ENCODE peak calls at places on chromosomes 5 and 9, in six cellular contexts. O is H9, G is neuronal stem cell, L is mesenchymal stem cell, T is IMR-90, Z is H1. F is an unnamed sample.

GRCh38 chr5:124747770-124748686 is 1.6 kb upstream of the ZNF608 start:
- DNase-seq in T (peak), G (no peak), L (peak), O (no peak), Z (no peak), F (peak)

GRCh38 chr9:35798658-35799366 is 7.4 kb downstream of the NPR2 start:
- DNase-seq in G (no peak), O (no peak), L (peak), T (peak), Z (no peak), F (peak)

GRCh38 chr9:73148447-73148937 is 3.2 kb upstream of the ANXA1 start:
- DNase-seq in T (peak), O (no peak), Z (no peak), L (peak), G (no peak), F (no peak)

GRCh38 chr9:16000826-16001225 is 448.0 kb downstream of the CCDC171 start:
- DNase-seq in T (peak), G (no peak), L (peak), O (no peak), Z (no peak), F (no peak)

GRCh38 chr5:132134384-132134783 is 60.8 kb downstream of the CSF2 start:
- DNase-seq in Z (no peak), O (no peak), L (peak), G (no peak), T (peak), F (peak)

GRCh38 chr5:88268414-88269184 is at the start of gene TMEM161B:
- DNase-seq in T (peak), L (peak), O (peak), G (peak), Z (peak), F (peak)

GRCh38 chr9:72477862-72478564 is 43.4 kb upstream of the TMC1 start:
- DNase-seq in L (peak), O (no peak), Z (no peak), G (no peak), T (peak), F (peak)

GRCh38 chr9:15999422-16000339 is 446.8 kb downstream of the CCDC171 start:
- DNase-seq in Z (no peak), L (peak), O (no peak), G (no peak), T (peak), F (peak)

GRCh38 chr9:127362829-127363228 is 34.1 kb upstream of the SLC2A8 start:
- DNase-seq in L (no peak), T (no peak), Z (no peak), O (no peak), G (no peak), F (no peak)

GRCh38 chr5:14917719-14918118 is 46.1 kb upstream of the ANKH start:
- DNase-seq in G (no peak), Z (no peak), T (peak), L (no peak), O (no peak), F (no peak)

GRCh38 chr5:91177639-91178038 is 205.5 kb downstream of the ARRDC3 start:
- DNase-seq in O (no peak), Z (no peak), T (peak), L (no peak), G (no peak), F (no peak)

GRCh38 chr5:124102491-124102890 is 590.5 kb downstream of the CSNK1G3 start:
- DNase-seq in T (peak), Z (no peak), G (no peak), O (no peak), L (peak), F (no peak)

GRCh38 chr9:28121353-28121752 is 548.1 kb upstream of the C9orf72 start:
- DNase-seq in L (no peak), O (no peak), Z (no peak), G (no peak), T (no peak), F (no peak)

GRCh38 chr5:113061851-113062631 is 85.4 kb downstream of the DCP2 start:
- DNase-seq in Z (no peak), G (no peak), T (peak), L (peak), O (peak), F (no peak)

GRCh38 chr9:86563350-86563749 is 209.1 kb upstream of the TUT7 start:
- DNase-seq in L (no peak), T (peak), G (no peak), O (no peak), Z (no peak), F (peak)

GRCh38 chr9:77427256-77427927 is 220.7 kb downstream of the GNA14 start:
- DNase-seq in O (no peak), Z (no peak), G (no peak), L (no peak), T (no peak), F (no peak)

GRCh38 chr5:128579111-128579510 is 41.1 kb upstream of the FBN2 start:
- DNase-seq in O (no peak), G (no peak), T (peak), Z (no peak), L (peak), F (peak)

GRCh38 chr5:38465045-38465444 is 91.4 kb downstream of the LIFR start:
- DNase-seq in O (no peak), Z (no peak), G (no peak), L (no peak), T (peak), F (no peak)

DNA sequence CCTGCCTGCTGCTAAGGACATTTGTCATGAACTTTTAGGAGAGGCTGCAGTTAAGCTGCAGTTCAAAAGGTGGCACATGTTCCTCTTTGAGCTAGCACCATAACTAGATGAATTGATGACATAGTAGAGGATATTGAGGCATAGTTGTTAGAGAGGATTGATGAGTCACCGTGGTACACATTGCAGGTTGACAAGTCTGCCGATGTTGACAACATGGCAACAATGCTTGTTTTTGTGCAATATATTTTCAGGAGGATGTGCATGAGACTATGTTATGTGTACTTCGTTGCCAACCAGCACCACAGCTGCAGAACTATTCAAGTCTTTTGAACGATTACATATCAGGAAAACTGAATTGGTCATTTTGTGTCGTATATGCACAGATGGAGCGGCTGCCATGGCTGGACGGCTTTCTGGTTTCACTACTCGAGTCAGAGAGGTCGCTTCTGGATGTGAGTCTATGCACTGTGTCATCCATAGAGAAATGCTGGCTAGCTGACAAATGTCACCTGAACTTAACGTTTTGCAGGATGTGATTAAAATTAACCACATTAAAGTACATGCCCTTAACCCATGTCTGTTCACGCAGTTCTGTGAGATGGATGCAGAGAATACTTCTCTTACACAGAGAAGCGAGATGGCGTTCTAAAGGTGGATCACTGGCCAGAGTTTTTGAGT is 24.2 kb downstream of the ANP32B start:
- DNase-seq in G (no peak), T (no peak), Z (no peak), L (peak), O (no peak), F (no peak)
- H4K91ac ChIP-seq in G (no peak), T (no peak), Z (no peak), L (no peak), O (no peak), F (no peak)

GRCh38 chr9:116504893-116505480 is 182.1 kb upstream of the TRIM32 start:
- DNase-seq in O (no peak), T (no peak), G (no peak), L (no peak), Z (no peak), F (peak)

GRCh38 chr9:116504081-116504480 is 183.0 kb upstream of the TRIM32 start:
- DNase-seq in T (no peak), G (no peak), O (no peak), Z (no peak), L (no peak), F (peak)

GRCh38 chr9:116501871-116502270 is 185.2 kb upstream of the TRIM32 start:
- DNase-seq in T (peak), L (peak), Z (no peak), G (no peak), O (no peak), F (no peak)

GRCh38 chr9:116502746-116503145 is 184.4 kb upstream of the TRIM32 start:
- DNase-seq in T (no peak), O (no peak), L (no peak), G (no peak), Z (no peak), F (no peak)

GRCh38 chr9:116506685-116507084 is 180.4 kb upstream of the TRIM32 start:
- DNase-seq in G (no peak), O (no peak), T (peak), L (no peak), Z (no peak), F (no peak)
- H3K14ac ChIP-seq in G (no peak), O (no peak), T (no peak), L (no peak), Z (no peak), F (no peak)

DNA sequence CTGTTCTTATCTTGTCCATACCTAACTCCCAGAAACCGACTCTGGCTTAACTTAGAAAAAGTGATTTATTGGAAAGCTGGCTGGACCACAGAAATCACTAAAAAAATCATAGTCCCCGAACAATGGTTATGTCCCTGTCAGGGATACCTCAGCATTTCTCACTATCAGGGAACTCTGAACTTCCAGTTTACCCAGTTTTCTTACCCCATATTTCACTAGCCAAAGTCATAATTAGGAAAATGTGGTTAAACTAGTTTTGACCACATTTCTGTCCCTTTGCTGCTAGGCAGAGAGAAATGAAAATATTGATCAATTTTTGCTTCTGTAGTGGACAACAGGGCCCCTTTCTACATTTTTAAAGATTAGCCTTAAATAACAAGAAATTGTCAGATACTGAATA is 38.2 kb downstream of the ST8SIA4 start:
- DNase-seq in Z (no peak), O (no peak), T (no peak), G (no peak), L (no peak), F (peak)
- H4K91ac ChIP-seq in Z (no peak), O (no peak), T (no peak), G (no peak), L (no peak), F (no peak)

DNA sequence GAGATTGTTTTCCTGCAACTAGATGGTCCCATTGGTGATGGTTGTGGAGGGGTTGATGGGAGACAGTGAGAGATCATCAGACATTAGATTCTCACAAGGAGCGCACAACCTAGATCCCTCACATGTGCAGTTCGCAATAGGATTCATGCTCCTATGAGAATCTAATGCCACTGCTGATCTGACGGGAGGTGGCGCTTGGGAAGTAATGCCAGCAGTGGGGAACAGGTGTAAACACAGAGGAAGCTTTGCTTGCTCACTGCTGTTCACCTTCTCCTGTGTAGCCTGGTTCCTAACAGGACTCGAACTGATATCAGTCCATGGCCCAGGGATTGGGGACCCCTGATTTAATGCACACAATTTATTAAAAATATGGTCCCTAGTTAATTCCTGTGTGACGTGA is 18.8 kb downstream of the SNCAIP start:
- DNase-seq in T (no peak), O (no peak), L (no peak), Z (no peak), G (no peak), F (no peak)
- H3K14ac ChIP-seq in T (no peak), O (no peak), L (no peak), Z (no peak), G (no peak), F (no peak)

GRCh38 chr9:111967621-111968020 is 71.0 kb downstream of the UGCG start:
- DNase-seq in L (no peak), T (no peak), O (no peak), G (no peak), Z (no peak), F (no peak)
- H4K91ac ChIP-seq in L (no peak), T (no peak), O (no peak), G (no peak), Z (no peak), F (no peak)

DNA sequence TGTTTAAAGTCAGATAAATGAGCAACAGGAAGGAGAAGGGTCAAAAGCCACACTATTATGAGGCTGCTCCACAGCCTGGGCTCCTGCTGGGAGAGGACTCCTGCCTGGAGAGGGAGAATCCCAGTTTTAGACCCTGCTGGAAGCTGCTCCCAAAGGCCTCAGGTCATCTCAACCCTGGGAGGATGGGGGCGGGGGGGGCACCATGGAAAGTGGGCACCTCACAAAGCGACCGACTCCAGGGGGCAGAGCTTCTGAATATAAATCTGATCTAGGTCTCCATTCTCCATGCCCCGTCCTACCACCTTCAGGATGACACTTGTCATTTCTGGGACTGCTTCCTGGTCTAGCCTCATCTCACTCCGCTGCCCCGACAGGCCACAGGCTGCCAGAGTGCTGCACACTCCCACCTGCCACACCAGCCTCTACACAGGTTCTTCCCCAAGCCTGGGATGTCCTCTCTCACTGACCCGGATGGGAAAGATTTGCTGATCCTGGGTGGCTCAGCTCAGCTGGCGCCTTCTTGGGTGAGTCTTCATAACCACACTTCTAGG is 183.4 kb downstream of the GAPVD1 start:
- DNase-seq in Z (no peak), T (no peak), O (no peak), G (no peak), L (no peak), F (no peak)
- H3K14ac ChIP-seq in Z (no peak), T (no peak), O (no peak), G (no peak), L (no peak), F (no peak)

DNA sequence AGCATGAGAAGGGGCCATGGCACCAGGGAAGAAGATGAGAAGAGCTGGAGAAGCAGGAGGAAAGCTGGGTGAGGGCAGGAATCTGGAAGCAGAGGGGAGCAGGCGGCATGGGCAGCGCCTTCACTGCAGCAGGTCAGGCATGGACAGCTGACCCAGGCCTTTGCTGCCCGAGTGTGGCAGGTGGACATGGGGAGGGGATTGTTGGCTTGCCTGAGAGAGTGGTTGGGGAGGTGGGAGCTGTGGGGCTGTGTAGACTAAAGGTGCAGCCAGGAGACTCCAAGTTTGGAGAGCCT is 2.3 kb upstream of the SLC25A48 start:
- DNase-seq in L (no peak), Z (no peak), G (no peak), O (no peak), T (no peak), F (no peak)
- H4K91ac ChIP-seq in L (no peak), Z (no peak), G (no peak), O (no peak), T (no peak), F (no peak)

F was measured in trophoblast cell.